ENCODE peak calls at places on chromosomes 12 and 14, in five cellular contexts. N is adipocyte; G is CD4-positive, alpha-beta memory T cell; W is cardiac muscle cell; B is right cardiac atrium. V is an unnamed sample.

GRCh38 chr12:109757671-109758265 is 44.1 kb downstream of the FAM222A start:
- DNase-seq in N (no peak), G (no peak), W (no peak), B (no peak), V (no peak)

GRCh38 chr14:97442363-97442762 is 645.2 kb downstream of the VRK1 start:
- DNase-seq in N (no peak), G (no peak), W (no peak), B (no peak), V (no peak)

GRCh38 chr12:122421815-122422737 is at the start of gene CLIP1:
- DNase-seq in N (peak; percentile 89), G (peak; percentile 70), W (peak; percentile 85), B (peak; percentile 75), V (peak; percentile 89)

GRCh38 chr14:65824285-65824977 is 411.9 kb downstream of the FUT8 start:
- DNase-seq in N (peak; percentile 90), G (peak; percentile 70), W (peak; percentile 75), B (peak; percentile 20), V (no peak)

GRCh38 chr14:67541448-67542387 is 8.6 kb downstream of the PLEKHH1 start:
- DNase-seq in N (no peak), G (no peak), W (peak; percentile 52), B (no peak), V (no peak)

GRCh38 chr12:108711486-108712163 is 19.7 kb downstream of the CORO1C start:
- DNase-seq in N (no peak), G (no peak), W (no peak), B (no peak), V (no peak)

GRCh38 chr12:57456145-57456700 is 1.1 kb downstream of the INHBE start:
- DNase-seq in N (peak; percentile 48), G (peak; percentile 48), W (peak; percentile 75), B (no peak), V (no peak)

GRCh38 chr12:22855456-22855855 is 230.5 kb downstream of the ETNK1 start:
- DNase-seq in N (no peak), G (no peak), W (no peak), B (no peak), V (no peak)

GRCh38 chr14:74867673-74868072 is 8.3 kb downstream of the PROX2 start:
- DNase-seq in N (peak; percentile 82), G (peak; percentile 41), W (no peak), B (peak; percentile 70), V (no peak)

GRCh38 chr12:15555466-15555865 is 233.2 kb downstream of the PTPRO start:
- DNase-seq in N (peak; percentile 45), G (no peak), W (no peak), B (no peak), V (no peak)

GRCh38 chr12:102436867-102437266 is 43.5 kb downstream of the IGF1 start:
- DNase-seq in N (no peak), G (no peak), W (no peak), B (no peak), V (no peak)

GRCh38 chr14:61452452-61452851 is 131.1 kb downstream of the PRKCH start:
- DNase-seq in N (no peak), G (peak; percentile 64), W (no peak), B (no peak), V (no peak)

GRCh38 chr14:50340945-50341344 is 28.8 kb downstream of the DMAC2L start:
- DNase-seq in N (no peak), G (no peak), W (no peak), B (no peak), V (no peak)

GRCh38 chr12:115975411-115975810 is 302.1 kb downstream of the MED13L start:
- DNase-seq in N (no peak), G (no peak), W (no peak), B (no peak), V (no peak)

GRCh38 chr14:84036863-84037262 is 1493.1 kb upstream of the FLRT2 start:
- DNase-seq in N (peak; percentile 85), G (no peak), W (no peak), B (no peak), V (no peak)

GRCh38 chr12:22514875-22515274 is 29.5 kb downstream of the C2CD5 start:
- DNase-seq in N (no peak), G (no peak), W (no peak), B (no peak), V (no peak)

GRCh38 chr12:94507455-94507854 is 47.8 kb upstream of the CEP83 start:
- DNase-seq in N (no peak), G (no peak), W (no peak), B (no peak), V (no peak)

GRCh38 chr12:2454778-2455177 is 340.0 kb upstream of the FKBP4 start:
- DNase-seq in N (no peak), G (no peak), W (no peak), B (no peak), V (no peak)

GRCh38 chr12:51678086-51678724 is 87.2 kb downstream of the SCN8A start:
- DNase-seq in N (peak; percentile 63), G (peak; percentile 16), W (peak; percentile 76), B (no peak), V (no peak)

GRCh38 chr14:70873627-70874026 is 33.6 kb upstream of the PCNX1 start:
- DNase-seq in N (no peak), G (peak; percentile 35), W (no peak), B (no peak), V (no peak)

GRCh38 chr14:96051642-96052540 is 12.7 kb downstream of the C14orf132 start:
- DNase-seq in N (no peak), G (no peak), W (no peak), B (no peak), V (no peak)

GRCh38 chr12:23921099-23921846 is 28.2 kb downstream of the SOX5 start:
- DNase-seq in N (no peak), G (no peak), W (no peak), B (no peak), V (no peak)

GRCh38 chr12:10291030-10291429 is 16.6 kb upstream of the KLRD1 start:
- DNase-seq in N (no peak), G (no peak), W (no peak), B (no peak), V (no peak)

GRCh38 chr12:67681941-67682340 is 33.4 kb downstream of the DYRK2 start:
- DNase-seq in N (peak; percentile 37), G (no peak), W (no peak), B (no peak), V (no peak)

GRCh38 chr14:93276031-93276716 is 56.7 kb downstream of the BTBD7 start:
- DNase-seq in N (no peak), G (no peak), W (no peak), B (no peak), V (no peak)

GRCh38 chr14:24117179-24117578 is 2.4 kb upstream of the NRL start:
- DNase-seq in N (no peak), G (no peak), W (no peak), B (no peak), V (peak; percentile 61)

GRCh38 chr14:25049127-25049558 is 804 bp downstream of the STXBP6 start:
- DNase-seq in N (peak; percentile 40), G (no peak), W (no peak), B (no peak), V (peak; percentile 59)

GRCh38 chr12:64810831-64811230 is 13.6 kb upstream of the TBC1D30 start:
- DNase-seq in N (no peak), G (no peak), W (no peak), B (no peak), V (no peak)

GRCh38 chr12:48201091-48201490 is 2.0 kb downstream of the OR10AD1 start:
- DNase-seq in N (no peak), G (no peak), W (no peak), B (no peak), V (no peak)

DNA sequence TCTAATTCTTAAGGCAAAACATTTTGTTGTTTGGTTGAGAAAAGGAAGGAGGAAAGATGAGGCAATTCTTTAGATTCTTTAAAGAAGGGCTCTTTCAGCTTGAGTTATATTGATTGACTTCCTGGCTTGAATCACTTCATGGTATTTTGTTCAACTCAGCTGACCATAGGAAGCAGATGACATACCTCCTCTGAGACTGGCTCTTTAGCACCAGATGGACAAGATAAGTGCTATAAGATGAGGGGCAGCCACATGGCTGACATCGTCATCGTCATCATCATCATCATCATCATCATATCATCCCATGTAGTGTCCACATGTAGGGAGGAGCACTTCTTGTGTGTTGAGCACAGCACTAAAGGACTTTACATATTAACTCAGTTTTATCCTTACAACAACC is 81.3 kb downstream of the SSPN start:
- DNase-seq in N (no peak), G (no peak), W (no peak), B (no peak), V (no peak)
- H3K9me3 ChIP-seq in N (no peaks in the 10 kb centered on the region), G (no peaks in the 10 kb centered on the region), W (no peaks in the 10 kb centered on the region), B (no peaks in the 10 kb centered on the region), V (no peaks in the 10 kb centered on the region)

GRCh38 chr14:46352876-46353275 is 298.7 kb downstream of the RPL10L start:
- DNase-seq in N (no peak), G (no peak), W (no peak), B (no peak), V (no peak)
- H3K9me3 ChIP-seq in N (no peaks in the 10 kb centered on the region), G (no peaks in the 10 kb centered on the region), W (no peaks in the 10 kb centered on the region), B (no peaks in the 10 kb centered on the region), V (no peaks in the 10 kb centered on the region)

DNA sequence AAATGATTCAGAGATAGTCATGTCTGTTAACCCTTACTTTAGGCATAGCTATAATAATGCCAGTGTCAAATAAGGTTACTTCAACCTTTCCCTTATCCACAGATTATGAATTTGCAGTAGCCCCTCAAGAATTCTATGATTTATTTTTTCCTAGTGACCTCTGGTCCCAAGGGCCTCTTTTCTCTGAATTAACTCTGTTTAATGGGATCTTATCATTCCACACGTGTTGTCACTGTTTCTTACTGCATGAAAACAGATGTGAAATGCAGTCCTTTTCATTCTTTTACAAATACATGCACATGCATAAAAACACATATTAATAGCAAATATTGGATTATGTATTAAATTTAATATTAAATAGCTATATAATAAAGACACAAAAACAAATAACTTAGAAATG is 667.7 kb upstream of the FOXG1 start:
- DNase-seq in N (no peak), G (no peak), W (no peak), B (no peak), V (no peak)
- H3K9me3 ChIP-seq in N (peaks cover 18% of the 10 kb centered on the region), G (no peaks in the 10 kb centered on the region), W (no peaks in the 10 kb centered on the region), B (no peaks in the 10 kb centered on the region), V (no peaks in the 10 kb centered on the region)

GRCh38 chr14:104318558-104319488 is 180.4 kb downstream of the KIF26A start:
- DNase-seq in N (no peak), G (no peak), W (no peak), B (peak; percentile 30), V (no peak)
- H3K9me3 ChIP-seq in N (no peaks in the 10 kb centered on the region), G (no peaks in the 10 kb centered on the region), W (no peaks in the 10 kb centered on the region), B (no peaks in the 10 kb centered on the region), V (no peaks in the 10 kb centered on the region)